ENCODE peak calls at places on chromosomes 1 and 21, in six cellular contexts. P is GM04504, S is SK-N-DZ, Y is nucleus accumbens, C is T-helper 9 cell, M is NCI-H510A treated with DMSO at 0.1 percent for 48 hours. V is an unnamed sample.

GRCh38 chr21:45074048-45074817 is at the start of gene ADARB1:
- DNase-seq in P (no peak), S (peak; percentile 52), Y (no peak), C (peak; percentile 56), M (no peak), V (peak; percentile 63)

GRCh38 chr1:206472454-206472853 is 2.2 kb downstream of the IKBKE start:
- DNase-seq in P (peak; percentile 26), S (no peak), Y (no peak), C (no peak), M (no peak), V (peak; percentile 34)

GRCh38 chr1:41488599-41488905 is 4.1 kb upstream of the EDN2 start:
- DNase-seq in P (no peak), S (no peak), Y (no peak), C (no peak), M (no peak), V (no peak)

GRCh38 chr1:205294175-205294913 is 27.2 kb downstream of the NUAK2 start:
- DNase-seq in P (peak; percentile 82), S (peak; percentile 54), Y (no peak), C (no peak), M (no peak), V (no peak)

GRCh38 chr1:46400398-46400797 is 6.3 kb downstream of the FAAH start:
- DNase-seq in P (no peak), S (no peak), Y (no peak), C (no peak), M (peak; percentile 94), V (no peak)

GRCh38 chr1:231423648-231424047 is 1.6 kb upstream of the EGLN1 start:
- DNase-seq in P (no peak), S (no peak), Y (no peak), C (no peak), M (peak; percentile 67), V (no peak)

GRCh38 chr1:154405762-154406571 is 824 bp downstream of the IL6R start:
- DNase-seq in P (peak; percentile 70), S (no peak), Y (peak; percentile 54), C (peak; percentile 38), M (no peak), V (peak; percentile 59)

GRCh38 chr21:17359781-17360180 is 153.1 kb upstream of the CXADR start:
- DNase-seq in P (no peak), S (no peak), Y (no peak), C (no peak), M (no peak), V (no peak)

GRCh38 chr1:168842916-168843315 is 113.9 kb upstream of the DPT start:
- DNase-seq in P (no peak), S (no peak), Y (no peak), C (no peak), M (peak; percentile 13), V (no peak)

GRCh38 chr1:182603646-182604127 is 502 bp downstream of the RGS16 start:
- DNase-seq in P (no peak), S (no peak), Y (no peak), C (no peak), M (peak; percentile 50), V (no peak)

GRCh38 chr1:230823421-230823820 is 44.9 kb downstream of the C1orf198 start:
- DNase-seq in P (no peak), S (no peak), Y (no peak), C (no peak), M (no peak), V (no peak)

GRCh38 chr1:184755226-184756065 is 788 bp upstream of the EDEM3 start:
- DNase-seq in P (no peak), S (no peak), Y (no peak), C (no peak), M (peak; percentile 56), V (no peak)

GRCh38 chr1:62271932-62272728 is 47.1 kb downstream of the KANK4 start:
- DNase-seq in P (peak; percentile 67), S (no peak), Y (no peak), C (no peak), M (peak; percentile 71), V (peak; percentile 27)

GRCh38 chr1:101996830-101997485 is at the start of gene OLFM3:
- DNase-seq in P (no peak), S (peak; percentile 68), Y (peak; percentile 3), C (no peak), M (peak; percentile 44), V (no peak)

GRCh38 chr1:61448017-61448383 is 276.9 kb downstream of the TM2D1 start:
- DNase-seq in P (no peak), S (no peak), Y (no peak), C (no peak), M (no peak), V (no peak)

GRCh38 chr1:113747376-113747775 is 11.9 kb downstream of the PHTF1 start:
- DNase-seq in P (no peak), S (no peak), Y (no peak), C (no peak), M (no peak), V (no peak)

GRCh38 chr1:22763479-22764200 is 53.0 kb downstream of the EPHB2 start:
- DNase-seq in P (no peak), S (no peak), Y (no peak), C (no peak), M (no peak), V (no peak)

GRCh38 chr1:232380556-232380955 is 249.4 kb downstream of the SIPA1L2 start:
- DNase-seq in P (no peak), S (no peak), Y (no peak), C (no peak), M (no peak), V (no peak)

GRCh38 chr1:60978421-60979357 is 103.7 kb upstream of the NFIA start:
- DNase-seq in P (no peak), S (peak; percentile 26), Y (no peak), C (no peak), M (peak; percentile 55), V (peak; percentile 50)

GRCh38 chr1:116709666-116710167 is 42.2 kb upstream of the IGSF3 start:
- DNase-seq in P (no peak), S (no peak), Y (no peak), C (no peak), M (no peak), V (no peak)

GRCh38 chr1:112852276-112852675 is 103.7 kb downstream of the SLC16A1 start:
- DNase-seq in P (no peak), S (no peak), Y (no peak), C (no peak), M (no peak), V (no peak)

GRCh38 chr1:178531897-178532296 is 19.0 kb downstream of the TEX35 start:
- DNase-seq in P (no peak), S (no peak), Y (no peak), C (no peak), M (peak; percentile 47), V (no peak)

GRCh38 chr1:210291786-210292275 is 36.9 kb upstream of the HHAT start:
- DNase-seq in P (peak; percentile 61), S (peak; percentile 48), Y (no peak), C (no peak), M (no peak), V (no peak)

GRCh38 chr1:55575571-55576279 is 360.6 kb upstream of the USP24 start:
- DNase-seq in P (no peak), S (no peak), Y (peak; percentile 4), C (no peak), M (no peak), V (no peak)

GRCh38 chr1:230858918-230859819 is 9.2 kb downstream of the C1orf198 start:
- DNase-seq in P (no peak), S (no peak), Y (peak; percentile 78), C (no peak), M (no peak), V (no peak)

GRCh38 chr1:53326598-53327182 is 1.2 kb downstream of the LRP8 start:
- DNase-seq in P (no peak), S (no peak), Y (no peak), C (no peak), M (peak; percentile 85), V (peak; percentile 26)

GRCh38 chr1:12204140-12204539 is 25.7 kb upstream of the VPS13D start:
- DNase-seq in P (no peak), S (no peak), Y (no peak), C (no peak), M (no peak), V (peak; percentile 50)

GRCh38 chr1:225962440-225962975 is 21.5 kb upstream of the LEFTY2 start:
- DNase-seq in P (no peak), S (no peak), Y (no peak), C (peak; percentile 58), M (no peak), V (peak; percentile 78)

GRCh38 chr1:168146160-168146539 is 9.4 kb upstream of the GPR161 start:
- DNase-seq in P (no peak), S (no peak), Y (no peak), C (no peak), M (no peak), V (no peak)

GRCh38 chr1:64167176-64167575 is 36.2 kb upstream of the UBE2U start:
- DNase-seq in P (no peak), S (no peak), Y (no peak), C (no peak), M (no peak), V (no peak)

GRCh38 chr1:157170677-157171515 is 32.7 kb upstream of the ETV3 start:
- DNase-seq in P (no peak), S (peak; percentile 54), Y (no peak), C (peak; percentile 37), M (peak; percentile 81), V (no peak)

GRCh38 chr1:19484338-19484792 is 974 bp downstream of the CAPZB start:
- DNase-seq in P (no peak), S (no peak), Y (no peak), C (no peak), M (no peak), V (no peak)

GRCh38 chr1:235919797-235920475 is 53.2 kb upstream of the LYST start:
- DNase-seq in P (peak; percentile 85), S (no peak), Y (no peak), C (no peak), M (no peak), V (no peak)

GRCh38 chr1:27934818-27935549 is at the start of gene SMPDL3B:
- DNase-seq in P (no peak), S (peak; percentile 40), Y (no peak), C (no peak), M (peak; percentile 95), V (no peak)

GRCh38 chr1:113949007-113949406 is 19.9 kb downstream of the HIPK1 start:
- DNase-seq in P (no peak), S (no peak), Y (no peak), C (no peak), M (no peak), V (no peak)

GRCh38 chr1:6198646-6199297 is 623 bp downstream of the RPL22 start:
- DNase-seq in P (no peak), S (no peak), Y (no peak), C (no peak), M (peak; percentile 70), V (peak; percentile 41)

V was measured in CD8-positive, alpha-beta T cell.